ENCODE peak calls at places on chromosomes 7 and 10, in four cellular contexts. O, K, X and F are unnamed samples.
A peak's percentile ranks its signal among the peaks of the same experiment; 100 is the strongest.

GRCh38 chr7:28205505-28205904 is 24.9 kb upstream of the JAZF1 start:
- DNase-seq in O (no peak), K (no peak), X (no peak), F (no peak)

GRCh38 chr7:128136215-128136597 is 104.9 kb upstream of the LEP start:
- DNase-seq in O (no peak), K (no peak), X (no peak), F (no peak)

GRCh38 chr7:140084972-140085371 is 22.2 kb upstream of the PARP12 start:
- DNase-seq in O (peak; percentile 48), K (no peak), X (peak; percentile 72), F (peak; percentile 39)

GRCh38 chr7:118111347-118111746 is 72.6 kb upstream of the LSM8 start:
- DNase-seq in O (no peak), K (no peak), X (no peak), F (no peak)

GRCh38 chr7:130669051-130669700 is 628 bp upstream of the COPG2 start:
- DNase-seq in O (no peak), K (no peak), X (no peak), F (no peak)

GRCh38 chr10:122265896-122266295 is 5.2 kb upstream of the BTBD16 start:
- DNase-seq in O (no peak), K (no peak), X (no peak), F (no peak)

GRCh38 chr10:83248232-83248631 is 891.1 kb upstream of the GHITM start:
- DNase-seq in O (no peak), K (no peak), X (no peak), F (no peak)

GRCh38 chr10:103789141-103789540 is 66.2 kb downstream of the SH3PXD2A start:
- DNase-seq in O (no peak), K (no peak), X (no peak), F (no peak)

GRCh38 chr7:66283003-66283920 is 78.1 kb downstream of the TPST1 start:
- DNase-seq in O (no peak), K (no peak), X (no peak), F (no peak)

GRCh38 chr10:5614081-5614721 is 52.2 kb downstream of the ASB13 start:
- DNase-seq in O (no peak), K (no peak), X (no peak), F (no peak)

GRCh38 chr10:62512732-62513475 is 138.7 kb downstream of the ZNF365 start:
- DNase-seq in O (no peak), K (no peak), X (no peak), F (no peak)

GRCh38 chr10:94493463-94493862 is 52.1 kb upstream of the HELLS start:
- DNase-seq in O (no peak), K (no peak), X (no peak), F (no peak)

GRCh38 chr10:91975438-91975837 is 51.9 kb downstream of the BTAF1 start:
- DNase-seq in O (no peak), K (no peak), X (no peak), F (no peak)

GRCh38 chr7:88795553-88795952 is at the start of gene TEX47:
- DNase-seq in O (no peak), K (no peak), X (no peak), F (no peak)

GRCh38 chr10:71187600-71187999 is 24.8 kb upstream of the UNC5B start:
- DNase-seq in O (no peak), K (no peak), X (no peak), F (no peak)

GRCh38 chr10:79434816-79435215 is 10.6 kb downstream of the ZCCHC24 start:
- DNase-seq in O (peak; percentile 55), K (no peak), X (no peak), F (no peak)

GRCh38 chr10:119859422-119860258 is 13.0 kb downstream of the MCMBP start:
- DNase-seq in O (no peak), K (no peak), X (no peak), F (no peak)

GRCh38 chr10:52121688-52122087 is 192.4 kb upstream of the DKK1 start:
- DNase-seq in O (no peak), K (no peak), X (no peak), F (no peak)

GRCh38 chr7:79590571-79591274 is 137.3 kb upstream of the MAGI2 start:
- DNase-seq in O (no peak), K (no peak), X (no peak), F (no peak)

GRCh38 chr10:30228638-30229037 is 120.4 kb downstream of the MTPAP start:
- DNase-seq in O (no peak), K (no peak), X (no peak), F (no peak)

GRCh38 chr10:114767589-114768393 is 53.8 kb upstream of the FHIP2A start:
- DNase-seq in O (peak; percentile 17), K (no peak), X (no peak), F (peak; percentile 32)
- TF ChIP-seq TAF1 in O (no peak), K (peak; percentile 29), X (no peak), F (no peak)

GRCh38 chr10:96130326-96130758 is 245 bp downstream of the ZNF518A start:
- DNase-seq in O (peak; percentile 69), K (peak; percentile 50), X (no peak), F (peak; percentile 58)

GRCh38 chr10:96125142-96125515 is 5.0 kb upstream of the ZNF518A start:
- DNase-seq in O (no peak), K (no peak), X (no peak), F (no peak)

GRCh38 chr10:96124230-96125141 is 5.6 kb upstream of the ZNF518A start:
- DNase-seq in O (peak; percentile 74), K (peak; percentile 29), X (no peak), F (no peak)

GRCh38 chr10:96133135-96133534 is 3.0 kb downstream of the ZNF518A start:
- DNase-seq in O (no peak), K (no peak), X (no peak), F (no peak)

GRCh38 chr10:96129387-96130325 is at the start of gene ZNF518A:
- DNase-seq in O (peak; percentile 69), K (peak; percentile 92), X (peak; percentile 82), F (peak; percentile 65)
- TF ChIP-seq POLR2A in O (peak; percentile 96), K (peak; percentile 97), X (peak; percentile 92), F (peak; percentile 90)

GRCh38 chr10:13051126-13051694 is 48.8 kb upstream of the OPTN start:
- DNase-seq in O (no peak), K (no peak), X (no peak), F (no peak)
- TF ChIP-seq POLR2AphosphoS5 in O (no peak), K (no peak), X (no peak), F (no peak)

GRCh38 chr7:123972045-123972444 is 47.0 kb downstream of the SPAM1 start:
- DNase-seq in O (no peak), K (no peak), X (no peak), F (no peak)
- TF ChIP-seq TAF1 in O (no peak), K (no peak), X (no peak), F (no peak)

GRCh38 chr7:156667110-156667436 is 26.5 kb downstream of the RNF32 start:
- DNase-seq in O (no peak), K (no peak), X (no peak), F (no peak)
- TF ChIP-seq POLR2A in O (no peak), K (no peak), X (no peak), F (no peak)

GRCh38 chr7:18166002-18166401 is 138.4 kb upstream of the PRPS1L1 start:
- DNase-seq in O (no peak), K (no peak), X (no peak), F (no peak)

GRCh38 chr7:18165176-18165575 is 137.5 kb upstream of the PRPS1L1 start:
- DNase-seq in O (no peak), K (no peak), X (no peak), F (no peak)

GRCh38 chr7:18167815-18168214 is 140.2 kb upstream of the PRPS1L1 start:
- DNase-seq in O (no peak), K (no peak), X (no peak), F (no peak)

GRCh38 chr7:18162653-18163052 is 135.0 kb upstream of the PRPS1L1 start:
- DNase-seq in O (no peak), K (no peak), X (no peak), F (no peak)

DNA sequence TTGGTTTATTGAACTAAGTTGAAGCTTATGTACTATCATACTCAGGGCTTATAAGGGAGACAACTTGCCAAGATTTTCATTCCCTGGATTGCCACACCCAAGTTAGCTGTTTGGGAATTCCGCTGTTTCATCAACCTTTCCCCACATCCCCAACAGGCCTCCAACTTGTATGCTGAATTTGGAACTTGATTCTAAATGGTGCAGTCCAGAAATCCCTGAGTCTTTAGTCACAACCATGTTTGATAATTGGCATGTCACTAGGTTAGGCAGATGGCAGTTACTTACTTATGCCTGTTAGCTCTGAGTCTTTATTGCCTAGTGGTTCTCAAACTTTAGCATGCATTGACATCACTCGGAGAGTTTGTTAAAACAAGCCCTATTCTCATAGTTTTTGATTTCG is 135.4 kb upstream of the PRPS1L1 start:
- DNase-seq in O (no peak), K (no peak), X (no peak), F (no peak)
- TF ChIP-seq POLR2AphosphoS5 in O (no peak), K (no peak), X (no peak), F (no peak)

DNA sequence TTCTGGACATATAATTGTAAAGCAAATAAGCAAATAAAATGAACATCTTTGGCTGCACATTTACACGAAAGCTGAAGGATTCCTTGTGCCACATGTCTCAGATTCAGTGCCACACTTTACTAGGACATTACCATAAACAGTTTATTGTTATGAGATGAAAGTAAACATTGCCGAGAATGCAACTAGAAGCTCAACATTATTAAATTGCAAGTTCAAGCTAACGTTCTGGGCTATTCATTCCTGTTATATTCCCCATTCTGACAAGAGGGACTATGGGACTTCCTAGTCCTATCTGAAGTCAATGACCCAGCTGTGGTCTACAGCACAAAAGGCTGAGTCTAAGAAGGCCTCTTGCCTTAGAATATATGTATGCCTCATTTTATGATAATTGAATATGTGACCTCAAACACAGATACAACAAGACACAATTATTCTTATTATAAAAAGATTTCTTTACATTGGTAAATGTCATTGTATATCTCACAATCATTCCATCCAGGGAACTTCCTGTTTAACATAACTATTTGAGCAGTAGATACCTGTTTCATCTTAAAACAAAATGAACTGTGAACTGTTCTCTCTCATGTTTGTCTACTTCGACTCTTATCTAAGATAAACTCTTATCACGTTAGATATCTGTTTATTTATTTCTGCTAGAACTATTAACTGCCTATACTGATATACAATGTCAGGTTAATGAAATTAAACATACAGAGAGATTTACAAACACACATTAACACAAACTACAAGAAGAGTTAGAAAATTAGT is 20.3 kb downstream of the ANK3 start:
- DNase-seq in O (no peak), K (no peak), X (no peak), F (no peak)
- TF ChIP-seq TAF1 in O (no peak), K (no peak), X (no peak), F (no peak)

DNA sequence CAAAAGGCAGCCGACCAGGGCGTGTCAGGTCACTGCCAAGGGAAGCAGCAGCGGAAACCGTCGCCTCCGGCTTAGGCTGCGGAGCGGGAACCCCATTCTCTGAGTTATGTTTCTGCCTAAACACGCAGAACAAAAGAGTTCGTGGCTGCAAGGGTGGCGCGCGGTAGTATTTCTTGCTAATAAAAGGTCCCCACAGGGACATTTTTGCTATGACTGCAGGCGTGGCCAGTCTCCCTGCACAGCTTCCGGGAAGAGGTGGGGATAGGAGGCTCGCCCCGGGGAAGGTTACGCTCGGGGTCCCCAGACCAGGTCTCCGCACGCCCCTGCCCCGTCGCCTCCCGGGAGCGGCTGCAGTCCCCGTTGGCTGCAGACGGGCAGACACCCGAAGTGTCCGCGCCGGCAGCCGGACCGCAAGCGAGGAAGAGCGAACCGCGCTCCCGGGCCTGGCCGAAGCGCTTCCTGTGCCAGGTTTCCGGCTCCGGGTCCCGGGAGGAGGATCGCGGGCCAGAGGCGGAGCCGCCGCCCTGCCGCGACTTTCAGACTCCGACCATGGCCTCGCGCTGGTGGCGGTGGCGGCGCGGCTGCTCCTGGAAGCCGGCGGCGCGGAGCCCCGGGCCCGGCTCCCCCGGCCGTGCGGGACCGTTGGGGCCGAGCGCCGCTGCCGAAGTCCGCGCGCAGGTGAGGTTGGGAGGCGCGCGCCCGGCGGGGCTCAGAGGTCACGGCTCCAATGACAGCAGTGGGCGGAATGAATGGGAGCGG is at the start of gene PDSS1:
- DNase-seq in O (peak; percentile 85), K (no peak), X (peak; percentile 16), F (peak; percentile 71)
- TF ChIP-seq POLR2A in O (peak; percentile 90), K (no peak), X (peak; percentile 87), F (peak; percentile 88)